ENCODE peak calls at places on chromosome 15, in nine cellular contexts. X is kidney glomerular epithelial cell; Q is cardiac muscle cell; H is GM13976; I is NCI-H460; S is HEK293T; B is AG08395; V is mesendoderm; L is stimulated activated CD4-positive, alpha-beta T cell treated with anti-CD3 and anti-CD28 coated beads, Interleukin-4, amount 100 ng/mL, for 1 hour. T is an unnamed sample.

GRCh38 chr15:60652870-60653269 is 173.9 kb upstream of the ICE2 start:
- DNase-seq in X (no peak), Q (no peak), H (no peak), I (no peak), S (no peak), B (no peak), V (no peak), L (no peak), T (no peak)

GRCh38 chr15:81752149-81752942 is 293.5 kb downstream of the MEX3B start:
- DNase-seq in X (no peak), Q (peak), H (no peak), I (no peak), S (peak), B (no peak), V (no peak), L (no peak), T (no peak)

GRCh38 chr15:94910166-94910565 is 678.8 kb downstream of the MCTP2 start:
- DNase-seq in X (no peak), Q (no peak), H (no peak), I (no peak), S (no peak), B (no peak), V (no peak), L (no peak), T (no peak)

GRCh38 chr15:96789999-96790398 is 459.5 kb downstream of the NR2F2 start:
- DNase-seq in X (no peak), Q (no peak), H (no peak), I (no peak), S (no peak), B (no peak), V (no peak), L (no peak), T (no peak)

GRCh38 chr15:74955796-74956647 is 550 bp downstream of the RPP25 start:
- DNase-seq in X (no peak), Q (peak), H (peak), I (peak), S (peak), B (peak), V (peak), L (peak), T (peak)

GRCh38 chr15:69659454-69660050 is 206.9 kb downstream of the RPLP1 start:
- DNase-seq in X (no peak), Q (no peak), H (no peak), I (no peak), S (no peak), B (no peak), V (no peak), L (no peak), T (no peak)

GRCh38 chr15:56767315-56767714 is 34.0 kb upstream of the ZNF280D start:
- DNase-seq in X (peak), Q (peak), H (peak), I (no peak), S (no peak), B (no peak), V (no peak), L (no peak), T (no peak)

GRCh38 chr15:52760562-52760961 is 29.6 kb downstream of the ONECUT1 start:
- DNase-seq in X (no peak), Q (no peak), H (no peak), I (no peak), S (no peak), B (no peak), V (no peak), L (no peak), T (no peak)

GRCh38 chr15:76501726-76502125 is 165.2 kb downstream of the ISL2 start:
- DNase-seq in X (no peak), Q (no peak), H (no peak), I (no peak), S (no peak), B (peak), V (no peak), L (no peak), T (no peak)

GRCh38 chr15:67824900-67825879 is at the start of gene SKOR1:
- DNase-seq in X (no peak), Q (peak), H (peak), I (no peak), S (no peak), B (peak), V (peak), L (peak), T (no peak)

GRCh38 chr15:57217716-57218598 is 158.3 kb upstream of the CGNL1 start:
- DNase-seq in X (peak), Q (peak), H (no peak), I (no peak), S (no peak), B (no peak), V (no peak), L (no peak), T (no peak)

GRCh38 chr15:65916664-65917406 is 47.5 kb downstream of the RAB11A start:
- DNase-seq in X (peak), Q (peak), H (peak), I (peak), S (peak), B (peak), V (peak), L (peak), T (peak)

GRCh38 chr15:32718822-32719716 is 1.3 kb downstream of the GREM1 start:
- DNase-seq in X (no peak), Q (peak), H (peak), I (no peak), S (no peak), B (no peak), V (peak), L (no peak), T (no peak)

GRCh38 chr15:86336051-86336788 is 256.5 kb downstream of the AGBL1 start:
- DNase-seq in X (no peak), Q (no peak), H (no peak), I (no peak), S (no peak), B (peak), V (no peak), L (no peak), T (no peak)

GRCh38 chr15:77897896-77898406 is 179.6 kb downstream of the TBC1D2B start:
- DNase-seq in X (no peak), Q (no peak), H (no peak), I (no peak), S (no peak), B (no peak), V (no peak), L (no peak), T (no peak)

GRCh38 chr15:45151998-45152828 is 22.4 kb downstream of the DUOX1 start:
- DNase-seq in X (no peak), Q (no peak), H (no peak), I (no peak), S (no peak), B (no peak), V (no peak), L (no peak), T (no peak)

GRCh38 chr15:57611938-57612337 is 20.2 kb downstream of the MYZAP start:
- DNase-seq in X (peak), Q (peak), H (no peak), I (no peak), S (no peak), B (peak), V (peak), L (no peak), T (no peak)

GRCh38 chr15:75149911-75150709 is 51.6 kb upstream of the C15orf39 start:
- DNase-seq in X (no peak), Q (peak), H (no peak), I (peak), S (no peak), B (peak), V (no peak), L (no peak), T (no peak)

GRCh38 chr15:91857772-91858171 is 4.3 kb downstream of the SLCO3A1 start:
- DNase-seq in X (no peak), Q (no peak), H (peak), I (no peak), S (no peak), B (no peak), V (no peak), L (no peak), T (no peak)

GRCh38 chr15:85649372-85649771 is 145.4 kb downstream of the KLHL25 start:
- DNase-seq in X (peak), Q (peak), H (peak), I (no peak), S (no peak), B (peak), V (peak), L (no peak), T (no peak)

GRCh38 chr15:100665570-100665969 is 63.2 kb downstream of the ASB7 start:
- DNase-seq in X (no peak), Q (peak), H (no peak), I (no peak), S (no peak), B (peak), V (no peak), L (no peak), T (no peak)

GRCh38 chr15:71635735-71636134 is 174.6 kb upstream of the NR2E3 start:
- DNase-seq in X (no peak), Q (no peak), H (no peak), I (no peak), S (no peak), B (no peak), V (no peak), L (no peak), T (no peak)

GRCh38 chr15:90393040-90393439 is 5.0 kb downstream of the IQGAP1 start:
- DNase-seq in X (no peak), Q (no peak), H (no peak), I (no peak), S (no peak), B (no peak), V (no peak), L (no peak), T (no peak)

GRCh38 chr15:47293763-47294162 is 423.5 kb upstream of the SEMA6D start:
- DNase-seq in X (no peak), Q (peak), H (no peak), I (no peak), S (no peak), B (peak), V (no peak), L (no peak), T (no peak)

GRCh38 chr15:70261083-70261482 is 163.4 kb upstream of the TLE3 start:
- DNase-seq in X (no peak), Q (no peak), H (no peak), I (no peak), S (no peak), B (no peak), V (no peak), L (no peak), T (no peak)

GRCh38 chr15:92869977-92870644 is 30.0 kb upstream of the CHD2 start:
- DNase-seq in X (no peak), Q (peak), H (no peak), I (no peak), S (no peak), B (no peak), V (no peak), L (no peak), T (no peak)

GRCh38 chr15:81010086-81010485 is 9.4 kb downstream of the TLNRD1 start:
- DNase-seq in X (no peak), Q (no peak), H (no peak), I (no peak), S (no peak), B (no peak), V (no peak), L (no peak), T (no peak)

GRCh38 chr15:84598993-84599392 is 1.8 kb upstream of the ZSCAN2 start:
- DNase-seq in X (peak), Q (peak), H (peak), I (peak), S (peak), B (peak), V (peak), L (peak), T (no peak)

GRCh38 chr15:87349181-87349580 is 907.4 kb downstream of the NTRK3 start:
- DNase-seq in X (no peak), Q (peak), H (no peak), I (no peak), S (no peak), B (no peak), V (peak), L (no peak), T (no peak)

GRCh38 chr15:97235285-97235985 is 725.1 kb upstream of the ARRDC4 start:
- DNase-seq in X (peak), Q (peak), H (peak), I (peak), S (peak), B (peak), V (peak), L (peak), T (no peak)

GRCh38 chr15:62497356-62497755 is 332.3 kb upstream of the C2CD4B start:
- DNase-seq in X (no peak), Q (peak), H (no peak), I (no peak), S (no peak), B (peak), V (no peak), L (no peak), T (no peak)

T was measured in activated B cell treated with CpG ODN at 0.5 μM for 24 hours.